ENCODE peak calls at places on chromosomes 13 and 19, in six cellular contexts. B, C, U, A, V and X are unnamed samples.

GRCh38 chr13:73293902-73294523 is 235.2 kb downstream of the KLF5 start:
- DNase-seq in C (no peak), B (no peak), A (no peak), V (no peak), U (no peak), X (no peak)

GRCh38 chr19:2058570-2059421 is 7.8 kb upstream of the MKNK2 start:
- DNase-seq in A (no peak), U (no peak), B (no peak), V (no peak), C (no peak), X (no peak)

GRCh38 chr19:7861619-7862412 is 12.4 kb downstream of the PRR36 start:
- DNase-seq in U (no peak), A (no peak), B (no peak), C (no peak), V (no peak), X (no peak)

GRCh38 chr19:50702870-50703829 is 16.5 kb downstream of the SHANK1 start:
- DNase-seq in C (no peak), A (no peak), V (no peak), U (no peak), B (no peak), X (peak)

GRCh38 chr19:18533058-18533457 is 10.3 kb downstream of the FKBP8 start:
- DNase-seq in B (no peak), A (no peak), V (no peak), C (no peak), U (no peak), X (no peak)

GRCh38 chr19:56837492-56837891 is 3.0 kb downstream of the PEG3 start:
- DNase-seq in V (peak), A (no peak), B (peak), U (peak), C (peak), X (no peak)

GRCh38 chr13:50244913-50245574 is 229.8 kb downstream of the KCNRG start:
- DNase-seq in A (peak), V (peak), B (no peak), C (no peak), U (peak), X (peak)

GRCh38 chr13:49602005-49602404 is 16.6 kb upstream of the RCBTB1 start:
- DNase-seq in C (no peak), V (no peak), A (no peak), U (no peak), B (no peak), X (no peak)

GRCh38 chr19:13839193-13839937 is 37.6 kb upstream of the NANOS3 start:
- DNase-seq in C (peak), U (peak), A (no peak), V (peak), B (peak), X (peak)

DNA sequence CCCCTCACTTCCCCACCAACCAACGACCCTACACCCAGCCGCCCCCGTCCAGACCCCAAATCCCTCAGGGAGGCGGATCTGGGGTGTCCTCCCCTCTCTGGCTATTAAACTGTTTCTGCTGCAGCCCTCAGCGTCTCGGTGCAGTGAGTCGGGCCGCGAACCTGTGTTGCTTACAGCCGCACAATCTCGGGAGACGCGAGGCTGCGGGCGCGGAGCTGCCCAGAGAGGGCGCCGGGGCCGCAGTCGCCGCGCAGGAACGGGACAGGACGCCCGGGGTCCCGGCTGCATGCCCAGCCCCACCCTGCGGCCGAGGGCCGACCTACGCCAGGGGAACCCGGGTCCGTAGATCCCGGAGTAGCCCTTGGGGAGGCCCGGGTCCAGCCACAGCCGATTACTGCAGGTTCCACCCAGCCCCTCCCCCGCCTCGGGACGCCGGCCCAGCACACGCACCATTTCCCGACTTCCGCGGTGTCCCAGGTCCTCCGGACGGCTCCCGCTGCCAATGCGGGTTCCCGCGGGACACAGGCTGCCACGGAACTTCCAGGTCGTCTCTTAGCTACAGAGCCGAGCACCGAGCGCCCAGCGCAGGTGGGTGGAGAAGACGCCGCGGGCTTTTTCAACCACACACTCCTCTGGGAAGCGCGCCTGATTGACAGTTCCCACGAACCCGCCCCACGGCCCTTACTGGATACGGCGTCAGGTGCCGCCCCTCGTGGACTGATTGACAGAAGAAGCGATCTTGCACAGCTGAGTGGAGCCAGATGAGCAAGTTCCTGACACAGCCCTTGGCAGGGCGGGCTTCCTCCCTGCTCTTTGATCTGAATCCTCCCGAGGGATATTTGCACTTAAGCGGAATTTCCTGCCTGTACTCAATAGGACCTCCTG is at the start of gene ZNF799:
- DNase-seq in B (peak), C (peak), A (peak), V (peak), U (peak), X (peak)
- TF ChIP-seq CTCF in B (peak), C (no peak), A (no peak), V (no peak), U (peak), X (no peak)

GRCh38 chr13:42660367-42660965 is 86.5 kb downstream of the TNFSF11 start:
- DNase-seq in B (no peak), A (no peak), V (no peak), C (no peak), U (peak), X (no peak)
- TF ChIP-seq CTCF in B (no peak), A (peak), V (no peak), C (peak), U (peak), X (no peak)

GRCh38 chr19:4578552-4579248 is 19.2 kb upstream of the SEMA6B start:
- DNase-seq in U (no peak), V (no peak), C (no peak), A (no peak), B (no peak), X (no peak)

GRCh38 chr19:4581381-4582111 is 22.1 kb upstream of the SEMA6B start:
- DNase-seq in V (no peak), U (peak), C (no peak), B (no peak), A (no peak), X (peak)

GRCh38 chr19:4580961-4581380 is 21.5 kb upstream of the SEMA6B start:
- DNase-seq in V (no peak), U (no peak), B (no peak), A (no peak), C (no peak), X (no peak)

GRCh38 chr19:4579389-4579788 is 19.9 kb upstream of the SEMA6B start:
- DNase-seq in V (no peak), U (no peak), C (no peak), A (no peak), B (no peak), X (no peak)

GRCh38 chr19:4580021-4580901 is 20.8 kb upstream of the SEMA6B start:
- DNase-seq in V (no peak), A (no peak), C (no peak), U (no peak), B (no peak), X (no peak)
- TF ChIP-seq CTCF in V (no peak), A (peak), C (no peak), U (peak), B (no peak), X (no peak)

DNA sequence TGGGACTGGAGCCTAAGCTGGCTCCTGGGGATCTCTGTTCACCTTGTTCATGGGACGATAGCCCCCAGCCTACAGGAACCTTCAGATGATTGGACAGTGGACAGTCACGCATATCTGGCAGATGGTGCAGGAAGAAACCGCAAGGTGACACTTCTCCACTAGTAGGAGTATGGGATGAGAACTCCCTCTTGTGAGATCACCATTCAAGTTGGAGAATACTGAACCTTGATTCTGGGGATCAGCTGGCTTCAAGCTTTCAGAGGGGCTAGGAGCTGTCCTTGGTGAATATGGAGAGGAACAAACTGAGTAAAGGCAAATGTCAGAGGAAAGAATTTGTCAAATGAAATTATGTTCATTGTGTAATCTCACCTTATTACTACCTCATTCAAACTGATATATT is 204.5 kb downstream of the PDS5B start:
- DNase-seq in A (no peak), U (no peak), V (no peak), C (no peak), B (no peak), X (no peak)
- TF ChIP-seq CTCF in A (peak), U (no peak), V (no peak), C (no peak), B (no peak), X (no peak)

DNA sequence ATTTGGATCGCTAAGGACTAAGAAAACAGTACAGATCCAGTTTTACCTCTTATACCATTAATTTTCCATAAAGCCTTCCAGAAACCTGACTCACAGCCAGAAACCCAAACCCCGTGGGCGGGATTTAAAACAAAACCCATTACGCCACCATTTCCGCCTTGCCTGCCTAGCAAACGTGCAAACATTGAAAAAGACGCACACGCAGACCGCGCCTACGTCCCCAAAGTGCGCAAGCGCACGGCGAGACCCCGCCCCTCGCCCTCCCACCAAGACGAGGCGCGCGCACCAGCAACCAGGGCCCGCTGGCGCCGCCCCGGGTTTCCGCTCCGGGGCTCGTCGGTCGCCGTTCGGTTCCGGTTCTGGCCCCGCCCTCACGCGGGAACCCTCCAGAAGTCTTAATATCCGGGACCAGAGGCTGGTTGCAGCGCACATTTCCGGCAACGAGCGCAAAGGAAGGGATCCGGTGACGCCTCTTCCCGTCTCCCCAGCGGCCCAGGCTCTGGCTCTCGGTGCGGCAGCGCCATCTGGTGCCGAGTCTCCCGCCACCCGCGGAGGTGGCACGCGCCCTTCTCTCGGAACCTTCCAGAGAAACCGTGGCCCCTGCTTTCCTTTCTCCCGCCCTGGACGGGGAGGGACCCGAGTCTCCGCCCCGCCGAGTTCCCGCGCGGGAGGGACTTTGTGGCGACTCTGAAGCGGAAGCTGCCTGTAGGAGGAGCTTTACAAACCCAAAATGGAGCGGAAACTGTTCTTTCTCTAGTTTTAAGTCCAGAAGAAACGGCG is 256.9 kb upstream of the STARD13 start:
- DNase-seq in U (peak), C (peak), A (peak), V (peak), B (peak), X (peak)
- TF ChIP-seq CTCF in U (peak), C (peak), A (peak), V (peak), B (peak), X (peak)

DNA sequence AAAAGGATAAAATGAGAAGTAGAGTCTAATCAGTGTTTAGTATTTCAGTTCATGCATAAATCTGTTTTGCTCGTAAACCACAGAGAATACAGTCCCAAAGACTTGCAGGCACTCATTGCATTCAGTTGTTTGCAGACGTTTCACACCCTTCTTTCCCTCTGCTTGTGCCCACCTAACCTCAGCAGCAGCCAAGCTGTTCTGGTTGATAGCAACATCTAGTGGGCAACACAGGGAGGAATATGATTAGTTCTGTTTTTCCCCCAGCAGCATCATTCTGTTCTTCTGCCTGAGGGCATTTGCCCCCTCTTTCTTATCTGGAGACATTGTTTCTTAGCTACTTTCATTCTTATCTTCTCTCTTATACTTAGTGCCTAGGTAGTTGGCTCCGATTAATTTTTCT is 135.6 kb downstream of the PAN3 start:
- DNase-seq in C (no peak), A (no peak), B (no peak), V (no peak), U (no peak), X (no peak)
- TF ChIP-seq CTCF in C (no peak), A (peak), B (no peak), V (no peak), U (no peak), X (no peak)

GRCh38 chr13:99085846-99086148 is 107.9 kb upstream of the DOCK9 start:
- DNase-seq in U (no peak), B (no peak), C (no peak), V (no peak), A (no peak), X (no peak)

GRCh38 chr13:99087954-99088491 is 110.2 kb upstream of the DOCK9 start:
- DNase-seq in V (no peak), B (no peak), C (no peak), A (no peak), U (no peak), X (no peak)

GRCh38 chr13:99086149-99086868 is 108.4 kb upstream of the DOCK9 start:
- DNase-seq in B (peak), V (peak), A (no peak), U (peak), C (peak), X (peak)

GRCh38 chr13:99086869-99087129 is 108.9 kb upstream of the DOCK9 start:
- DNase-seq in U (no peak), A (no peak), C (peak), B (no peak), V (peak), X (no peak)

DNA sequence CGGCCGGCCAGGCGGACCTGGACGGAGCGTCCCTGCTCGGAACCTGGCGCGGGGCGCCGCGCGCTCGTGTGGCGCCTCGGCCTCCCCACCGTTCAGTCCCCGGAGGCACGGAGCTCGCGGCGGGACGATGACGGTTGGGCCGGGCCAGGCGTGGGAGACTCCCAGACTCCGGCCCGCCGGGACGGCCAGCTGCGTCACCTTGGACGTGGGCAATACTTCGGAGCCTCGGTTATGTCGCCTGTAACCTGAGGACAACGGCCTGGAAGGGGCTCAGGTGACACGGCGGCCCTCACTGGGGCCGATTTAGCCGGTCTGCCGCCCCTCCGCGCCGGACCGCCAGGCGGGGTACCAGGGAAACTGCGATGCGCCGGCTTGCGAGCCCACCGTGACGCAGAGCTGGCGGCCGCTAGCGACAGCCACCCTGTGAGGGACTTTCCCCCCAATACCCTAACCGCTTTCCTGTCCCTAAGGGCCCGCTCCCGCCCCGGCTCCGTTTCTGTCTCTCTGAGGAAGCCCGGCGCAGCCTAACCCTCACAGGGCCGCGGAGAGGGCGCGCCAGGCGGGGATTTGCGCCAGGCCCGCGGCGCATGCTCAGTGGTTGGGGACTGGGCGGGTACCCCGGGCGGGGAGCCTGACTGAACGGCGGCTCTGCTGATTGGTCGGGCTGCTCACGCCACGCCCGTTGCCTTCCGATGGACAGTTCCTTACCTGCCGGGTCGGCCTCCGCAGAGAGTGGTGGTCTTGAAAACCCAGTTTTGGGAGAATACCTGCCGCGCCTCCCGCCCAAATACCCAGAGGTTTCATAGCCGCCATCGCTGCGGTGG is 109.5 kb upstream of the DOCK9 start:
- DNase-seq in B (peak), V (peak), C (peak), A (peak), U (peak), X (peak)
- TF ChIP-seq CTCF in B (peak), V (no peak), C (peak), A (no peak), U (peak), X (no peak)

GRCh38 chr13:98099627-98100026 is 43.3 kb upstream of the FARP1 start:
- DNase-seq in C (no peak), V (no peak), U (no peak), A (no peak), B (no peak), X (no peak)

GRCh38 chr13:98105929-98106336 is 37.0 kb upstream of the FARP1 start:
- DNase-seq in B (no peak), A (no peak), V (peak), U (peak), C (peak), X (no peak)

GRCh38 chr13:98108330-98108729 is 34.6 kb upstream of the FARP1 start:
- DNase-seq in B (no peak), U (no peak), A (no peak), C (no peak), V (no peak), X (no peak)

GRCh38 chr13:98103531-98103930 is 39.4 kb upstream of the FARP1 start:
- DNase-seq in C (no peak), V (no peak), B (no peak), U (no peak), A (no peak), X (no peak)

GRCh38 chr13:98103942-98104880 is 38.7 kb upstream of the FARP1 start:
- DNase-seq in B (no peak), A (no peak), U (no peak), V (no peak), C (no peak), X (no peak)
- TF ChIP-seq CTCF in B (no peak), A (peak), U (peak), V (no peak), C (no peak), X (no peak)